ENCODE peak calls at places on chromosomes 11 and 22, in four cellular contexts. One of them, this sample, is unnamed.
A peak's percentile ranks its signal among the peaks of the same experiment; 100 is the strongest.

GRCh38 chr11:1757861-1758610 is 5.7 kb downstream of the CTSD start:
- DNase-seq in K562: no peak
- DNase-seq in H1: no peak
- DNase-seq in HepG2: no peak
- DNase-seq in this sample: no peak

GRCh38 chr11:8233691-8234424 is 29.8 kb downstream of the LMO1 start:
- DNase-seq in K562: no peak
- DNase-seq in H1: no peak
- DNase-seq in HepG2: no peak
- DNase-seq in this sample: no peak

GRCh38 chr11:4072668-4073285 is 21.8 kb upstream of the RRM1 start:
- DNase-seq in K562: peak; percentile 72
- DNase-seq in H1: no peak
- DNase-seq in HepG2: peak; percentile 72
- DNase-seq in this sample: peak; percentile 51

GRCh38 chr22:17373839-17374238 is 4.6 kb downstream of the CECR2 start:
- DNase-seq in K562: no peak
- DNase-seq in H1: no peak
- DNase-seq in HepG2: no peak
- DNase-seq in this sample: no peak

GRCh38 chr11:63490551-63491239 is at the start of gene PLAAT5:
- DNase-seq in K562: no peak
- DNase-seq in H1: peak; percentile 73
- DNase-seq in HepG2: no peak
- DNase-seq in this sample: no peak

GRCh38 chr11:1744879-1745700 is 5.3 kb downstream of the IFITM10 start:
- DNase-seq in K562: no peak
- DNase-seq in H1: no peak
- DNase-seq in HepG2: no peak
- DNase-seq in this sample: no peak

GRCh38 chr11:126411971-126412381 is 56.5 kb downstream of the ST3GAL4 start:
- DNase-seq in K562: peak; percentile 47
- DNase-seq in H1: no peak
- DNase-seq in HepG2: no peak
- DNase-seq in this sample: no peak

GRCh38 chr11:61872935-61873565 is 18.3 kb downstream of the FADS3 start:
- DNase-seq in K562: no peak
- DNase-seq in H1: no peak
- DNase-seq in HepG2: no peak
- DNase-seq in this sample: no peak

GRCh38 chr22:22408731-22409696 is 99.5 kb downstream of the ZNF280B start:
- DNase-seq in K562: peak; percentile 87
- DNase-seq in H1: peak; percentile 69
- DNase-seq in HepG2: peak; percentile 45
- DNase-seq in this sample: no peak

GRCh38 chr11:655036-655726 is 18.1 kb downstream of the DRD4 start:
- DNase-seq in K562: peak; percentile 6
- DNase-seq in H1: no peak
- DNase-seq in HepG2: peak; percentile 90
- DNase-seq in this sample: no peak

GRCh38 chr11:19073454-19074415 is 13.2 kb upstream of the MRGPRX2 start:
- DNase-seq in K562: no peak
- DNase-seq in H1: peak; percentile 46
- DNase-seq in HepG2: no peak
- DNase-seq in this sample: no peak

GRCh38 chr11:119823077-119823476 is 94.1 kb upstream of the NECTIN1 start:
- DNase-seq in K562: no peak
- DNase-seq in H1: no peak
- DNase-seq in HepG2: no peak
- DNase-seq in this sample: no peak

GRCh38 chr11:19351426-19351825 is 110.7 kb upstream of the E2F8 start:
- DNase-seq in K562: no peak
- DNase-seq in H1: no peak
- DNase-seq in HepG2: no peak
- DNase-seq in this sample: no peak

GRCh38 chr11:63553759-63554158 is 9.4 kb downstream of the PLAAT2 start:
- DNase-seq in K562: no peak
- DNase-seq in H1: no peak
- DNase-seq in HepG2: no peak
- DNase-seq in this sample: no peak

GRCh38 chr11:117583063-117583801 is 213.8 kb downstream of the DSCAML1 start:
- DNase-seq in K562: no peak
- DNase-seq in H1: no peak
- DNase-seq in HepG2: no peak
- DNase-seq in this sample: no peak

GRCh38 chr11:19673924-19674390 is 38.7 kb upstream of the NAV2 start:
- DNase-seq in K562: no peak
- DNase-seq in H1: peak; percentile 54
- DNase-seq in HepG2: no peak
- DNase-seq in this sample: no peak

GRCh38 chr11:27473017-27473406 is 422 bp upstream of the LGR4 start:
- DNase-seq in K562: no peak
- DNase-seq in H1: no peak
- DNase-seq in HepG2: no peak
- DNase-seq in this sample: no peak

GRCh38 chr11:103624708-103625623 is 411.5 kb upstream of the DDI1 start:
- DNase-seq in K562: no peak
- DNase-seq in H1: no peak
- DNase-seq in HepG2: no peak
- DNase-seq in this sample: no peak

GRCh38 chr22:32079110-32080089 is 36.3 kb downstream of the SLC5A1 start:
- DNase-seq in K562: no peak
- DNase-seq in H1: no peak
- DNase-seq in HepG2: no peak
- DNase-seq in this sample: no peak

GRCh38 chr22:39181778-39182177 is 29.3 kb upstream of the CBX7 start:
- DNase-seq in K562: no peak
- DNase-seq in H1: no peak
- DNase-seq in HepG2: no peak
- DNase-seq in this sample: no peak

GRCh38 chr22:41092847-41093371 is 517 bp downstream of the EP300 start:
- DNase-seq in K562: no peak
- DNase-seq in H1: peak; percentile 59
- DNase-seq in HepG2: peak; percentile 15
- DNase-seq in this sample: no peak

GRCh38 chr11:2221024-2221423 is 49.4 kb downstream of the ASCL2 start:
- DNase-seq in K562: no peak
- DNase-seq in H1: no peak
- DNase-seq in HepG2: no peak
- DNase-seq in this sample: no peak

GRCh38 chr11:122395282-122395681 is 260.2 kb upstream of the UBASH3B start:
- DNase-seq in K562: no peak
- DNase-seq in H1: no peak
- DNase-seq in HepG2: no peak
- DNase-seq in this sample: no peak

GRCh38 chr11:1656061-1656441 is 26.5 kb downstream of the KRTAP5-5 start:
- DNase-seq in K562: no peak
- DNase-seq in H1: peak; percentile 38
- DNase-seq in HepG2: no peak
- DNase-seq in this sample: no peak

GRCh38 chr11:72863091-72863490 is 48.9 kb downstream of the ATG16L2 start:
- DNase-seq in K562: no peak
- DNase-seq in H1: no peak
- DNase-seq in HepG2: no peak
- DNase-seq in this sample: no peak

GRCh38 chr11:2673871-2674471 is 25.8 kb downstream of the KCNQ1OT1 start:
- DNase-seq in K562: no peak
- DNase-seq in H1: no peak
- DNase-seq in HepG2: no peak
- DNase-seq in this sample: no peak

GRCh38 chr11:95341246-95341645 is 110.2 kb upstream of the SESN3 start:
- DNase-seq in K562: no peak
- DNase-seq in H1: no peak
- DNase-seq in HepG2: no peak
- DNase-seq in this sample: no peak

GRCh38 chr11:8564526-8564925 is 29.5 kb downstream of the STK33 start:
- DNase-seq in K562: no peak
- DNase-seq in H1: no peak
- DNase-seq in HepG2: no peak
- DNase-seq in this sample: no peak

GRCh38 chr11:102157219-102157618 is 47.0 kb downstream of the YAP1 start:
- DNase-seq in K562: no peak
- DNase-seq in H1: no peak
- DNase-seq in HepG2: peak; percentile 81
- DNase-seq in this sample: no peak

GRCh38 chr11:44770401-44770800 is 43.6 kb downstream of the TSPAN18 start:
- DNase-seq in K562: no peak
- DNase-seq in H1: no peak
- DNase-seq in HepG2: no peak
- DNase-seq in this sample: no peak

GRCh38 chr22:43471186-43471585 is 59.4 kb downstream of the MPPED1 start:
- DNase-seq in K562: no peak
- DNase-seq in H1: no peak
- DNase-seq in HepG2: no peak
- DNase-seq in this sample: no peak

GRCh38 chr11:68827733-68828132 is 14.0 kb downstream of the CPT1A start:
- DNase-seq in K562: no peak
- DNase-seq in H1: no peak
- DNase-seq in HepG2: peak; percentile 16
- DNase-seq in this sample: no peak

GRCh38 chr11:12288212-12288933 is 89.0 kb upstream of the PARVA start:
- DNase-seq in K562: peak; percentile 78
- DNase-seq in H1: peak; percentile 95
- DNase-seq in HepG2: peak; percentile 58
- DNase-seq in this sample: no peak

GRCh38 chr11:33403344-33403743 is 146.2 kb downstream of the HIPK3 start:
- DNase-seq in K562: no peak
- DNase-seq in H1: no peak
- DNase-seq in HepG2: no peak
- DNase-seq in this sample: no peak

GRCh38 chr11:73265853-73266643 is 6.1 kb upstream of the P2RY6 start:
- DNase-seq in K562: no peak
- DNase-seq in H1: no peak
- DNase-seq in HepG2: no peak
- DNase-seq in this sample: no peak

GRCh38 chr11:65417221-65417701 is 5.3 kb upstream of the NEAT1 start:
- DNase-seq in K562: no peak
- DNase-seq in H1: peak; percentile 48
- DNase-seq in HepG2: no peak
- DNase-seq in this sample: no peak

GRCh38 chr11:6357222-6357621 is 33.1 kb upstream of the SMPD1 start:
- DNase-seq in K562: peak; percentile 42
- DNase-seq in H1: no peak
- DNase-seq in HepG2: no peak
- DNase-seq in this sample: no peak

GRCh38 chr22:49214976-49215375 is 612.7 kb downstream of the BRD1 start:
- DNase-seq in K562: no peak
- DNase-seq in H1: peak; percentile 19
- DNase-seq in HepG2: no peak
- DNase-seq in this sample: no peak

DNA sequence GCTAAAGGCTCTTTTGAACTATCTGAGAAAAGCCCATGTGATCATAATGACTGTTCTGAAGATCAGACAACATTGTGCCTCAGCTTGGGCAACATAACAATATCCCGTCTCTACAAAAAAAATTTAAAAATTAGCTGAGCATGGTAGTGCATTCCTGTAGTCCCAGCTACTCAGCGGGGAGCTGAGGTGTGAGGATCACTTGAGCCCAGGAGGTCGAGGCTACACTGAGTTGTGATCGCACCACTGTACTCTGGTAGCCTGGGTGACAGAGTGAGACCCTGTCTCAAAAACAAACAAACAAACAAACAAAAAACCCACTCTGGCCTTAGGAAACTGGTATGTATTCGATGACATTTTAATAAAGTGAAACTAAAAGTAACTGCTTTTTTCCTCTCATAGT is 1526.8 kb upstream of the TENM4 start:
- DNase-seq in K562: no peak
- DNase-seq in H1: no peak
- DNase-seq in HepG2: no peak
- DNase-seq in this sample: no peak
- TF ChIP-seq ATF2 in K562: no peak
- TF ChIP-seq ATF2 in H1: no peak
- TF ChIP-seq ATF2 in HepG2: no peak
- TF ChIP-seq ATF2 in this sample: no peak

DNA sequence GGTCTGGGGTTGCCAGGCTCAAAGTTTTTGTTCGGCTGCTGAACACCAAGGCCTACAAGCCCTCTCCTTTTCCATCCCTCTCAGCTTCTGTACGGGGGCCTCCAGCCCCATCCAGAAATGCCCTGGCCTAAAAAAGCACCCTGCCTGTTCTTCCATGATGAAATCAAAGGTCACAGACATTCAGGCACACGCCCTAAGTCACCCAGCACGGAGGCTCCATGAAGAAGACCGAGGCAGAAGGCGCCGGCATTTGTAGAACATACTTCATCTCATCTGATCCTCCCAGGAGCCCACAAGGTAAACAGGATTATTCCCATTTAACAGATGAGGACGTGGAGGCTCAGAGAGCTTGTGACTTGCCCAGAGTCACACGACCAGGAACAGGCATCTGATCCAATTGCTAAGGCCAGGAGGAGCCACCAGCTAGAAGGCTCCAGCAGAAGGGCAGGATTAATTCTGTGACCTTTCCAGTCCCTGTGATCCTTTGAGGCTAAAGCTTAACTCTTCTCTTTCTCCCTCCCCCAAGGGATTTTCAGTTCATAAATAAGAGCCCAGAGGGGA is 38.5 kb downstream of the CYTH4 start:
- DNase-seq in K562: no peak
- DNase-seq in H1: no peak
- DNase-seq in HepG2: no peak
- DNase-seq in this sample: no peak
- H3K27ac ChIP-seq in K562: no peak overlapping the region
- H3K27ac ChIP-seq in H1: no peak overlapping the region
- H3K27ac ChIP-seq in HepG2: no peak overlapping the region
- H3K27ac ChIP-seq in this sample: no peak overlapping the region

DNA sequence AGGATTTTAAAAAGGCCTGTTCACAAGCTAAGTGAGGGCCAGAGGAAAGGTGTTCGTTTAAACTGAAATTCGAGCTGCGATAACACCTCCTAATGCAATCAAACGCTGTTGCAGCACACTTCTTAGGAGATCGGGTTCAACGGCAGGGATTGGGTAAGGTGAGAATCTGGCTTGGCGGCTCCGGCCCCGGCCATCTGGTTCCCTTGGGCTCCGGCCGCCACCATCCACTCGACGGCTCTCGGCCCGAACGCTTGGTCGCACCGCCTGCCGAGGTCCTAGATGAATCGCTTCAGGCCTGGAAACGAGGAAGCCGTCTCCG is 449 bp downstream of the C11orf71 start:
- DNase-seq in K562: no peak
- DNase-seq in H1: no peak
- DNase-seq in HepG2: peak; percentile 40
- DNase-seq in this sample: peak; percentile 2
- TF ChIP-seq ATF2 in K562: no peak
- TF ChIP-seq ATF2 in H1: no peak
- TF ChIP-seq ATF2 in HepG2: no peak
- TF ChIP-seq ATF2 in this sample: no peak

DNA sequence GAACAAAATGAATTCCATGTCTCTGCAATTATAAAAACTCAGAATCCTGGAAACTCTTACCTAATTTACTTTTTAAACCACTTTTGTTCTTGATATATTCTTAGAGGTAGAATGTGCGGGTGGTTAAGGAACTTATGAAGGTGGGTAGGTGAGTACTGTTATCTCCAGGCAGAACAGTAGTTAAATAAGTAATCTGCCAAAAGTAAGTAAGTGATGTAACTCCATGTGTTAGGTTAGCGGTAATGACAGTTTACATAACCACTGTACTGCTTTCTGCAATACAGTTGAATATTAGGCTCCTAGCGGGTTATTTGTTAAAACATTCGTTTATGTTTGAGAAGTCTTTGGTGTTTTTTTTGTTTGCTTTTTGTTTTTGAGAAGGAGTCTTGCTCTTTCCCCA is 7.1 kb downstream of the LARGE1 start:
- DNase-seq in K562: no peak
- DNase-seq in H1: no peak
- DNase-seq in HepG2: no peak
- DNase-seq in this sample: no peak
- H3K27ac ChIP-seq in K562: no peak overlapping the region
- H3K27ac ChIP-seq in H1: no peak overlapping the region
- H3K27ac ChIP-seq in HepG2: no peak overlapping the region
- H3K27ac ChIP-seq in this sample: no peak overlapping the region